ENCODE peak calls at places on chromosome 4, in nine cellular contexts. E is AG10803; U is stimulated activated CD4-positive, alpha-beta T cell treated with anti-CD3 and anti-CD28 coated beads, Interleukin-1b, Interleukin-23, amount 100 ng/mL, for 48 hours; O is EL; T is NCI-H69; L is globus pallidus; V is fibroblast of lung; X is B cell; G is glutamatergic neuron. S is an unnamed sample.

GRCh38 chr4:123600426-123600825 is 203.8 kb downstream of the SPRY1 start:
- DNase-seq in E (peak), U (no peak), O (no peak), T (peak), L (peak), V (no peak), X (no peak), G (no peak), S (no peak)

GRCh38 chr4:16168710-16169388 is 57.4 kb downstream of the TAPT1 start:
- DNase-seq in E (no peak), U (no peak), O (no peak), T (no peak), L (no peak), V (no peak), X (no peak), G (no peak), S (no peak)

GRCh38 chr4:18007625-18008024 is 13.9 kb downstream of the LCORL start:
- DNase-seq in E (no peak), U (no peak), O (no peak), T (no peak), L (no peak), V (no peak), X (no peak), G (no peak), S (no peak)

GRCh38 chr4:82865592-82865991 is 25.4 kb downstream of the SEC31A start:
- DNase-seq in E (peak), U (peak), O (peak), T (no peak), L (no peak), V (peak), X (no peak), G (no peak), S (no peak)

GRCh38 chr4:25174674-25175073 is 14.4 kb upstream of the SEPSECS start:
- DNase-seq in E (peak), U (no peak), O (peak), T (peak), L (no peak), V (no peak), X (no peak), G (no peak), S (no peak)

GRCh38 chr4:45939056-45939455 is 184.8 kb downstream of the GABRG1 start:
- DNase-seq in E (no peak), U (no peak), O (no peak), T (no peak), L (no peak), V (no peak), X (no peak), G (no peak), S (no peak)

GRCh38 chr4:40562208-40562607 is 67.5 kb downstream of the RBM47 start:
- DNase-seq in E (no peak), U (no peak), O (no peak), T (no peak), L (no peak), V (no peak), X (no peak), G (no peak), S (no peak)

GRCh38 chr4:188061083-188061482 is 48.3 kb downstream of the TRIML2 start:
- DNase-seq in E (no peak), U (no peak), O (no peak), T (no peak), L (no peak), V (no peak), X (no peak), G (no peak), S (no peak)

GRCh38 chr4:82201303-82201702 is 172.5 kb downstream of the HNRNPD start:
- DNase-seq in E (peak), U (no peak), O (no peak), T (peak), L (no peak), V (peak), X (no peak), G (no peak), S (no peak)

GRCh38 chr4:81084029-81084428 is 53.5 kb downstream of the BMP3 start:
- DNase-seq in E (peak), U (no peak), O (no peak), T (peak), L (no peak), V (peak), X (no peak), G (no peak), S (no peak)

GRCh38 chr4:79048878-79049277 is 109.6 kb upstream of the PAQR3 start:
- DNase-seq in E (no peak), U (no peak), O (no peak), T (peak), L (no peak), V (no peak), X (no peak), G (no peak), S (no peak)

GRCh38 chr4:160835789-160836188 is 1328.0 kb downstream of the FSTL5 start:
- DNase-seq in E (no peak), U (no peak), O (no peak), T (peak), L (no peak), V (peak), X (no peak), G (no peak), S (no peak)

GRCh38 chr4:140251566-140251965 is 97.6 kb upstream of the MAML3 start:
- DNase-seq in E (no peak), U (no peak), O (no peak), T (peak), L (no peak), V (no peak), X (no peak), G (no peak), S (no peak)

GRCh38 chr4:118286685-118287084 is 66.1 kb downstream of the PRSS12 start:
- DNase-seq in E (no peak), U (no peak), O (no peak), T (no peak), L (no peak), V (no peak), X (no peak), G (no peak), S (no peak)

GRCh38 chr4:59987289-59987688 is 1212.8 kb upstream of the ADGRL3 start:
- DNase-seq in E (no peak), U (no peak), O (no peak), T (no peak), L (no peak), V (no peak), X (no peak), G (no peak), S (no peak)

GRCh38 chr4:184684491-184685189 is 35.1 kb downstream of the PRIMPOL start:
- DNase-seq in E (peak), U (no peak), O (no peak), T (no peak), L (no peak), V (peak), X (no peak), G (no peak), S (no peak)

GRCh38 chr4:127857641-127858040 is 23.1 kb upstream of the PLK4 start:
- DNase-seq in E (no peak), U (no peak), O (no peak), T (no peak), L (no peak), V (no peak), X (no peak), G (no peak), S (no peak)

GRCh38 chr4:4217123-4217522 is 9.6 kb downstream of the OTOP1 start:
- DNase-seq in E (no peak), U (no peak), O (no peak), T (no peak), L (no peak), V (peak), X (no peak), G (no peak), S (no peak)

GRCh38 chr4:10106421-10107039 is 10.1 kb downstream of the WDR1 start:
- DNase-seq in E (peak), U (peak), O (peak), T (no peak), L (no peak), V (peak), X (no peak), G (peak), S (peak)

GRCh38 chr4:118898684-118899138 is 10.1 kb downstream of the SYNPO2 start:
- DNase-seq in E (peak), U (no peak), O (no peak), T (peak), L (no peak), V (no peak), X (no peak), G (no peak), S (no peak)

GRCh38 chr4:17447056-17447455 is 64.8 kb downstream of the QDPR start:
- DNase-seq in E (no peak), U (no peak), O (no peak), T (no peak), L (no peak), V (peak), X (no peak), G (no peak), S (no peak)